ENCODE peak calls at places on chromosomes 11 and 22, in four cellular contexts. One of them, this sample, is unnamed.

GRCh38 chr11:69949327-69949726 is 128.8 kb upstream of the ANO1 start:
- DNase-seq in uterus: no peak
- DNase-seq in lower lobe of right lung: no peak
- DNase-seq in ovary: no peak
- DNase-seq in this sample: no peak

GRCh38 chr11:119615879-119616190 is 113.2 kb downstream of the NECTIN1 start:
- DNase-seq in lower lobe of right lung: no peak
- DNase-seq in uterus: no peak
- DNase-seq in ovary: no peak
- DNase-seq in this sample: no peak

GRCh38 chr22:46373838-46374662 is 38.5 kb downstream of the TRMU start:
- DNase-seq in lower lobe of right lung: no peak
- DNase-seq in ovary: no peak
- DNase-seq in uterus: no peak
- DNase-seq in this sample: no peak

GRCh38 chr11:105738972-105739574 is 129.2 kb downstream of the GRIA4 start:
- DNase-seq in ovary: no peak
- DNase-seq in uterus: no peak
- DNase-seq in lower lobe of right lung: no peak
- DNase-seq in this sample: no peak

GRCh38 chr11:113077379-113077778 is 116.2 kb downstream of the NCAM1 start:
- DNase-seq in lower lobe of right lung: no peak
- DNase-seq in ovary: no peak
- DNase-seq in uterus: no peak
- DNase-seq in this sample: no peak

GRCh38 chr11:44684886-44685285 is 41.9 kb upstream of the TSPAN18 start:
- DNase-seq in lower lobe of right lung: no peak
- DNase-seq in ovary: no peak
- DNase-seq in uterus: no peak
- DNase-seq in this sample: no peak

GRCh38 chr11:132058211-132058772 is 687.9 kb downstream of the NTM start:
- DNase-seq in uterus: no peak
- DNase-seq in ovary: no peak
- DNase-seq in lower lobe of right lung: no peak
- DNase-seq in this sample: no peak

GRCh38 chr11:11843642-11844041 is 1.9 kb downstream of the USP47 start:
- DNase-seq in lower lobe of right lung: no peak
- DNase-seq in ovary: no peak
- DNase-seq in uterus: no peak
- DNase-seq in this sample: no peak

GRCh38 chr11:45750439-45750838 is 54.5 kb upstream of the SLC35C1 start:
- DNase-seq in uterus: no peak
- DNase-seq in ovary: no peak
- DNase-seq in lower lobe of right lung: no peak
- DNase-seq in this sample: no peak

GRCh38 chr11:45056529-45056928 is 89.9 kb upstream of the PRDM11 start:
- DNase-seq in lower lobe of right lung: no peak
- DNase-seq in uterus: no peak
- DNase-seq in ovary: no peak
- DNase-seq in this sample: no peak

GRCh38 chr11:62324738-62325556 is 12.3 kb upstream of the ASRGL1 start:
- DNase-seq in ovary: no peak
- DNase-seq in lower lobe of right lung: peak
- DNase-seq in uterus: no peak
- DNase-seq in this sample: no peak

GRCh38 chr11:87712802-87713202 is 462.4 kb downstream of the RAB38 start:
- DNase-seq in ovary: no peak
- DNase-seq in lower lobe of right lung: no peak
- DNase-seq in uterus: no peak
- DNase-seq in this sample: no peak

GRCh38 chr11:117809236-117810055 is 12.4 kb upstream of the DSCAML1 start:
- DNase-seq in uterus: peak
- DNase-seq in lower lobe of right lung: peak
- DNase-seq in ovary: peak
- DNase-seq in this sample: peak

GRCh38 chr22:45225732-45226560 is 14.7 kb downstream of the KIAA0930 start:
- DNase-seq in ovary: no peak
- DNase-seq in lower lobe of right lung: peak
- DNase-seq in uterus: no peak
- DNase-seq in this sample: peak
- TF ChIP-seq CTCF in ovary: no peak
- TF ChIP-seq CTCF in lower lobe of right lung: no peak
- TF ChIP-seq CTCF in uterus: no peak
- TF ChIP-seq CTCF in this sample: no peak

GRCh38 chr22:36506637-36507517 is at the start of gene FOXRED2:
- DNase-seq in uterus: peak
- DNase-seq in ovary: peak
- DNase-seq in lower lobe of right lung: peak
- DNase-seq in this sample: peak

GRCh38 chr22:36510384-36510783 is 3.5 kb upstream of the FOXRED2 start:
- DNase-seq in lower lobe of right lung: no peak
- DNase-seq in ovary: no peak
- DNase-seq in uterus: no peak
- DNase-seq in this sample: no peak

GRCh38 chr22:36507518-36508010 is 724 bp upstream of the FOXRED2 start:
- DNase-seq in ovary: no peak
- DNase-seq in uterus: no peak
- DNase-seq in lower lobe of right lung: no peak
- DNase-seq in this sample: no peak

GRCh38 chr22:36512333-36512732 is 5.5 kb upstream of the FOXRED2 start:
- DNase-seq in uterus: no peak
- DNase-seq in ovary: no peak
- DNase-seq in lower lobe of right lung: no peak
- DNase-seq in this sample: no peak

DNA sequence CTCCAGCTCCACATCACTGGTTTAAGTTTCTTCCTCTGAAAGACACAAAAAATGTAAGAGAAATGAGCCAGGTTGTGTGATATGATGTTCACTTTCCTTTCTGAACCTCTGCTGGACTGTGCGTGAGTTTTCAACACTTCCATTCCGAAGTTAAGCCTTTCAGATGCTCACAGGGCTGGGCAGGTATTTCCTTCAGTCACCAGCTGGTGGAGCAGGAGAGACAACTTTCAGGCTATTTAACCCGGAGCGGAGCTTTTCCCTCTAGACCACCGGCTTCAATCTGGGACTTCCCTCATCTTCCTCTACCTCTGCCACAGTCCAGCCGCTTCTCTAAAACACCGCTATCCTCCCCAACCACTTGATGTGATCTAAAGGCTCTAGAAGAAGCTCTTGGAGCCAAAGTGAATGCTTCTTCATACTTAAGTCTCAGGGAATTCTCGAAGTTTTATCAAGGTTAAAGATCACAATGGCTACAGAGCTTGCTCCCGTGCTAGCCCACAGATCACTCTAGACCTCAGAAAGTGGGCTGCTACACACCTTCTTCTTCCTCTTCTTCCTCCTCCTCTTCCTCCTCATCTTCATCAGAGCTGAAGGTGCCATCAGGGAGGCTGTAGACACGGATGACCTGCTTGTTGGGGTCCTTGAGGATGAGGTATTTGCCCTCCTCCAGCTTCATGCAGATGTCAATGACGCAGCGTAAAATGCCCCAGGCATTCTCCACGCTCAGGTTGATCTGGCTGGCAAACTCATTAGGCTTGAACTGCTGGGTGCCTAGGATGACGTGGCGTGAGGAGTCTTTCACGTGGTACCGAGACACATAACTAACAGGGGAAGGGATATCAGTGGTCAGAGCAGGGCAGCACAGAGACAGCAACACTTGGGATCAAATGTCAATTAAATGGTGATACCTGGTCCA is 4.4 kb upstream of the FOXRED2 start:
- DNase-seq in uterus: no peak
- DNase-seq in ovary: no peak
- DNase-seq in lower lobe of right lung: no peak
- DNase-seq in this sample: no peak
- TF ChIP-seq CTCF in uterus: peak
- TF ChIP-seq CTCF in ovary: peak
- TF ChIP-seq CTCF in lower lobe of right lung: peak
- TF ChIP-seq CTCF in this sample: peak

DNA sequence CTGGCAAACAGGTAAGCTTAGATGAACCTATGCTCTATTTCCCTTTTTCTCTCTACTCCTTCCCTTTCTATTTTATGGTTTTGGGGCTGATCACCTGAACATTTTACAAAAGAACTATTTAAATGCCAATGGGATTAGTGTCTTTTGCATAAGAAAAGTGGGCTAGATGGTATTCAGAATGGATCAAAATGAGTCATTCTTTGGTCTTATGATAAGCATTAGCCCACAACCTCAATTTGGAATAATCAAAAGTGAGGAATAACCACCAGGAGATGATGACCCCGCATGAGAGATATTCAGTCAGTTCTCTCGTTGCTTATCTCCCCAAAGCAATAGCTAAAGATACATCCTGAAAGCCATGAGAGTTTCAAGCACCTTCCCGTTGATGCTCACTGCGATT is 399.0 kb upstream of the CADM1 start:
- DNase-seq in uterus: no peak
- DNase-seq in lower lobe of right lung: no peak
- DNase-seq in ovary: no peak
- DNase-seq in this sample: no peak
- TF ChIP-seq CTCF in uterus: no peak
- TF ChIP-seq CTCF in lower lobe of right lung: no peak
- TF ChIP-seq CTCF in ovary: no peak
- TF ChIP-seq CTCF in this sample: no peak

DNA sequence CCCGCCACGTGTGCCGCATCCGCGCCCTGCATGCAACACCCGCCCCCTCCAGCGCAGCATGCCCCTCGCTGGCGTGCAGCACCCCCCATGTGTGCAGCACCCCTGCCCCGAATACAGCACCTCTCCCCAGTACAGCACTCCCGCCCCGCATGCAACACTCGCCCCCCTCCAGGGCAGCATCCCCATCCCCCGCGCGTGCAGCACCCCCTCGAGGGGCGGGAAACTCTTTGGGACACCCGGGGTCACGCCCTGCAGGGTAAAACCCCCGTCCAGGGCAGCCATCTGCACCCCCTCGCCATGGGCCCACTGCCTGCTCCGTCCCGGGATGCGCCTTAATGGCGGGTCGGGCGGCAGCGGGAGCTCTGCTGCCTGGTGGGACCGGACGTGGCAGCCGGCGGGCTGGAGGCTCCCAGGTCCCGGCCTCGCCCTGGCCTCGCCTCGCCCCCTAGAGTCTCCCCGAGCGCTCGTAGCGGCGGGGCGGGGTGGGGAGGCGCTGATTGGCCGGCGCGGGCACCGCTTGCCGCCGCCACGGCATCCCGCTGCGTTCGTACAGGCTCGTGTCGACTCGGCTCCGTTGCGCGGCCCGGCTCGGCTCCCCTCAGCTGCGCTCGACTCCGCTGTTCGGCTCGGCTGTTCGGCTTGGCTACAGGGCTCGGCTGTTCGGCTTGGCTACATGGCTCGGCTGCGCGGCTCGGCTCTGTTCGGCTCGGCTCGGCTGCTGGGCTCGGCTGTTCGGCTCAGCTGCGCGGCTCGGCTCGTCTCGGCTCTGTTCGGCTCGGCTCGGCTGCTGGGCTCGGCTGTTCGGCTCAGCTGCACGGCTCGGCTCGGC is 417 bp upstream of the BRSK2 start:
- DNase-seq in ovary: peak
- DNase-seq in lower lobe of right lung: peak
- DNase-seq in uterus: peak
- DNase-seq in this sample: peak
- TF ChIP-seq CTCF in ovary: no peak
- TF ChIP-seq CTCF in lower lobe of right lung: peak
- TF ChIP-seq CTCF in uterus: peak
- TF ChIP-seq CTCF in this sample: peak

GRCh38 chr11:72821920-72822799 is 7.9 kb downstream of the ATG16L2 start:
- DNase-seq in lower lobe of right lung: peak
- DNase-seq in ovary: peak
- DNase-seq in uterus: peak
- DNase-seq in this sample: peak
- TF ChIP-seq CTCF in lower lobe of right lung: peak
- TF ChIP-seq CTCF in ovary: peak
- TF ChIP-seq CTCF in uterus: peak
- TF ChIP-seq CTCF in this sample: peak

GRCh38 chr22:26672060-26672471 is 14.7 kb downstream of the MIAT start:
- DNase-seq in uterus: no peak
- DNase-seq in lower lobe of right lung: no peak
- DNase-seq in ovary: peak
- DNase-seq in this sample: no peak

GRCh38 chr22:26670459-26670858 is 13.1 kb downstream of the MIAT start:
- DNase-seq in lower lobe of right lung: no peak
- DNase-seq in ovary: no peak
- DNase-seq in uterus: no peak
- DNase-seq in this sample: no peak

GRCh38 chr22:26667140-26667539 is 9.8 kb downstream of the MIAT start:
- DNase-seq in lower lobe of right lung: no peak
- DNase-seq in uterus: no peak
- DNase-seq in ovary: no peak
- DNase-seq in this sample: no peak

GRCh38 chr22:26671317-26672059 is 14.1 kb downstream of the MIAT start:
- DNase-seq in uterus: peak
- DNase-seq in lower lobe of right lung: peak
- DNase-seq in ovary: peak
- DNase-seq in this sample: no peak

DNA sequence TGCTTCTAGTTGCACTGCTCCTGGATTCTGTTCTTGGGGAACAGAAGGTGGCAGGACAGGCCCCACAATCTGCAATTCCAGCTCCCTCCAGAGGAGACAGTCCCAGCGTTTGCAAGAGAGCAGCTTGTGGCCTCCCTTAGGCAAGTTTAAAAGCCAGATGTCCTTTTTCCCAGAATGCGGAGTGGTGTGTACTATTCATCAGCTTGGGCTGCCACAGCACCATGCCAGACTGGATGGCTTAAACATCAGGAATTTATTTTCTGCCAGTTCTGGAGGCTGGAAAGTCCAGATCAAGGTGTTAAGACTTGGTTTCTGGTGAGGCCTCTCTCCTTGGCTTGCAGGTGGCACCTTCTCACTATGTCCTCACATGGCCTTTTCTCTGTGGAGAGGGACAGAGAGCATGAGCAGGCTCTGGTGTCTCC is 11.7 kb downstream of the MIAT start:
- DNase-seq in lower lobe of right lung: no peak
- DNase-seq in ovary: no peak
- DNase-seq in uterus: no peak
- DNase-seq in this sample: no peak
- TF ChIP-seq CTCF in lower lobe of right lung: peak
- TF ChIP-seq CTCF in ovary: no peak
- TF ChIP-seq CTCF in uterus: no peak
- TF ChIP-seq CTCF in this sample: no peak

GRCh38 chr11:6568191-6568918 is 35.1 kb downstream of the RRP8 start:
- DNase-seq in uterus: no peak
- DNase-seq in ovary: peak
- DNase-seq in lower lobe of right lung: no peak
- DNase-seq in this sample: no peak

GRCh38 chr11:6571434-6572008 is 31.9 kb downstream of the RRP8 start:
- DNase-seq in ovary: no peak
- DNase-seq in uterus: no peak
- DNase-seq in lower lobe of right lung: no peak
- DNase-seq in this sample: no peak

GRCh38 chr11:6572215-6572614 is 31.2 kb downstream of the RRP8 start:
- DNase-seq in uterus: no peak
- DNase-seq in lower lobe of right lung: no peak
- DNase-seq in ovary: no peak
- DNase-seq in this sample: no peak

GRCh38 chr11:6569706-6570105 is 33.7 kb downstream of the RRP8 start:
- DNase-seq in ovary: no peak
- DNase-seq in lower lobe of right lung: no peak
- DNase-seq in uterus: no peak
- DNase-seq in this sample: no peak

GRCh38 chr11:6570691-6571427 is 32.6 kb downstream of the RRP8 start:
- DNase-seq in lower lobe of right lung: no peak
- DNase-seq in uterus: no peak
- DNase-seq in ovary: no peak
- DNase-seq in this sample: peak
- TF ChIP-seq CTCF in lower lobe of right lung: no peak
- TF ChIP-seq CTCF in uterus: no peak
- TF ChIP-seq CTCF in ovary: no peak
- TF ChIP-seq CTCF in this sample: no peak

This sample was measured in dorsolateral prefrontal cortex.